ENCODE peak calls at places on chromosomes 13 and 19, in six cellular contexts. C is activated naive CD4-positive, alpha-beta T cell treated with anti-CD3 and anti-CD28 coated beads, Interleukin-2, amount 10 ng/mL, durations not matched to agents 7 days and 5 days; L is type B pancreatic cell; G is AG20443; P is fibroblast of the conjunctiva; F is HuH-7.5. R is an unnamed sample.

GRCh38 chr13:79989251-79989661 is 351.7 kb downstream of the SPRY2 start:
- DNase-seq in C (no peak), G (peak), P (no peak), L (no peak), F (no peak), R (no peak)

GRCh38 chr13:23928985-23929384 is 31.7 kb upstream of the C1QTNF9B start:
- DNase-seq in G (peak), L (no peak), P (peak), F (no peak), C (no peak), R (no peak)

GRCh38 chr19:5695649-5696195 is 5.6 kb downstream of the RPL36 start:
- DNase-seq in P (no peak), L (no peak), F (no peak), C (no peak), G (no peak), R (no peak)

GRCh38 chr19:43901395-43902390 is 33.4 kb downstream of the ZNF45 start:
- DNase-seq in P (peak), F (peak), C (peak), G (peak), L (peak), R (no peak)

GRCh38 chr13:79749556-79749955 is 268.6 kb downstream of the NDFIP2 start:
- DNase-seq in P (no peak), G (no peak), L (no peak), F (no peak), C (no peak), R (no peak)

GRCh38 chr19:1259873-1260748 is 9.0 kb upstream of the CIRBP start:
- DNase-seq in F (no peak), C (peak), G (no peak), L (no peak), P (no peak), R (no peak)

GRCh38 chr13:76848596-76848995 is 37.6 kb downstream of the KCTD12 start:
- DNase-seq in P (peak), F (no peak), L (no peak), G (peak), C (no peak), R (no peak)

GRCh38 chr13:51729853-51730553 is 74.0 kb downstream of the DHRS12 start:
- DNase-seq in L (no peak), F (no peak), P (peak), G (peak), C (peak), R (no peak)

GRCh38 chr13:28100149-28101121 is at the start of gene FLT3:
- DNase-seq in L (no peak), F (peak), C (peak), P (no peak), G (peak), R (peak)

GRCh38 chr13:38866649-38867048 is 124.0 kb downstream of the STOML3 start:
- DNase-seq in G (no peak), F (no peak), L (no peak), P (no peak), C (no peak), R (no peak)

GRCh38 chr13:83332751-83333150 is 549.5 kb downstream of the SLITRK1 start:
- DNase-seq in L (no peak), C (no peak), P (no peak), F (no peak), G (no peak), R (no peak)

GRCh38 chr19:15549581-15549980 is 41.3 kb downstream of the CYP4F22 start:
- DNase-seq in F (no peak), G (no peak), C (no peak), P (no peak), L (no peak), R (no peak)

GRCh38 chr19:10159610-10160009 is 35.1 kb downstream of the DNMT1 start:
- DNase-seq in P (no peak), C (no peak), G (no peak), F (no peak), L (no peak), R (no peak)

GRCh38 chr13:110258876-110259631 is 47.9 kb downstream of the COL4A1 start:
- DNase-seq in G (no peak), F (no peak), C (no peak), P (no peak), L (no peak), R (no peak)

GRCh38 chr19:57903298-57904174 is 12.9 kb downstream of the ZNF417 start:
- DNase-seq in G (peak), P (peak), L (no peak), F (no peak), C (no peak), R (no peak)

GRCh38 chr13:46354143-46355087 is 32.6 kb downstream of the RUBCNL start:
- DNase-seq in F (no peak), G (peak), P (peak), C (no peak), L (no peak), R (no peak)

GRCh38 chr19:6108721-6109633 is 1.3 kb downstream of the RFX2 start:
- DNase-seq in F (peak), G (peak), P (no peak), C (peak), L (no peak), R (peak)

GRCh38 chr19:873084-874019 is 13.9 kb downstream of the CFD start:
- DNase-seq in F (no peak), C (peak), P (no peak), L (no peak), G (peak), R (peak)

GRCh38 chr13:45297456-45298205 is 43.4 kb downstream of the TPT1 start:
- DNase-seq in L (no peak), G (no peak), C (peak), F (no peak), P (no peak), R (no peak)

GRCh38 chr13:111201304-111201940 is 86.3 kb downstream of the ARHGEF7 start:
- DNase-seq in C (no peak), P (no peak), L (no peak), G (no peak), F (no peak), R (no peak)

GRCh38 chr19:13172335-13173128 is 22.3 kb downstream of the IER2 start:
- DNase-seq in F (no peak), C (peak), G (peak), P (no peak), L (no peak), R (no peak)

GRCh38 chr13:104015646-104016396 is 949.6 kb upstream of the SLC10A2 start:
- DNase-seq in P (peak), L (no peak), F (no peak), C (no peak), G (no peak), R (no peak)

R was measured in DND-41.